ENCODE peak calls at places on chromosomes 1 and 21, in eight cellular contexts. S is breast epithelium, G is tibial artery, C is fibroblast of pulmonary artery, Q is AG10803, A is fibroblast of lung, L is neural crest cell, J is AG04450. D is an unnamed sample.
A peak's percentile ranks its signal among the peaks of the same experiment; 100 is the strongest.

GRCh38 chr21:31283025-31283424 is 61.0 kb downstream of the TIAM1 start:
- DNase-seq in S (no peak), A (no peak), L (no peak), G (no peak), C (no peak), J (no peak), Q (no peak), D (no peak)

GRCh38 chr1:160225345-160225744 is 20.2 kb downstream of the PEA15 start:
- DNase-seq in S (no peak), Q (no peak), G (no peak), L (no peak), C (no peak), A (no peak), J (no peak), D (no peak)

GRCh38 chr1:25137521-25138395 is 94.5 kb downstream of the SYF2 start:
- DNase-seq in L (no peak), A (no peak), Q (no peak), J (no peak), S (no peak), C (no peak), G (no peak), D (no peak)

GRCh38 chr1:92953491-92953890 is 7.8 kb downstream of the DIPK1A start:
- DNase-seq in A (no peak), J (no peak), S (no peak), L (no peak), C (no peak), Q (no peak), G (no peak), D (no peak)

GRCh38 chr1:84062496-84062895 is 63.6 kb upstream of the TTLL7 start:
- DNase-seq in L (no peak), J (no peak), Q (no peak), C (no peak), A (no peak), S (no peak), G (no peak), D (no peak)

GRCh38 chr21:30044447-30045064 is 104.8 kb upstream of the GRIK1 start:
- DNase-seq in A (peak; percentile 25), L (peak; percentile 47), S (no peak), J (no peak), G (no peak), C (peak; percentile 52), Q (peak; percentile 16), D (no peak)

GRCh38 chr21:43361127-43361492 is 65.8 kb downstream of the SIK1 start:
- DNase-seq in G (no peak), A (peak; percentile 54), L (no peak), J (no peak), Q (peak; percentile 64), C (no peak), S (peak; percentile 60), D (no peak)

GRCh38 chr1:175094626-175095025 is 27.0 kb downstream of the TNN start:
- DNase-seq in Q (no peak), A (no peak), G (no peak), J (no peak), S (no peak), L (no peak), C (no peak), D (no peak)

GRCh38 chr1:42211224-42211623 is 46.7 kb upstream of the GUCA2A start:
- DNase-seq in G (no peak), A (peak; percentile 5), S (no peak), J (no peak), Q (peak; percentile 41), L (no peak), C (peak; percentile 11), D (no peak)

GRCh38 chr1:209926045-209926444 is 12.0 kb upstream of the SYT14 start:
- DNase-seq in C (peak; percentile 82), A (peak; percentile 28), L (no peak), G (no peak), J (peak; percentile 70), Q (peak; percentile 88), S (no peak), D (peak; percentile 67)

GRCh38 chr1:56225964-56226594 is 353.3 kb downstream of the PLPP3 start:
- DNase-seq in L (no peak), J (no peak), A (no peak), G (no peak), C (no peak), Q (no peak), S (no peak), D (no peak)

DNA sequence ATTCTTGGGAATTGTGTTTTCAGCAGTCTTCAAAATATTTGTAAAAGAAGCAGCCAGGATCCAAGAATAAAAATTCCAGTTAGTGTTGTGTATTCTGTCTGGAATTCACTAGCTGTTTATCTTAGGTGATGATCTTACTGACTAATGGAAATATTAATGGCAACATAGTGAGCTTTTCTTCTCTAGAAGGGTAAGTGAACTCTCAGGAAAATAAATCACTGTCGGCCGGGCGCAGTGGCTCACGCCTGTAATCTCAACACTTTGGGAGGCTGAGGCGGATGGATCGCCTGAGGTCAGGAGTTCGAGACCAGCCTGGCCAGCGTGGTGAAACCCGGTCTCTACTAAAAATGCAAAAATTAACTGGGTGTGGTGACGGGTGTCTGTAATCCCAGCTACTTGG is 87.4 kb upstream of the KIF1B start:
- DNase-seq in G (no peak), S (no peak), C (peak; percentile 28), A (peak; percentile 26), Q (peak; percentile 43), J (peak; percentile 41), L (no peak), D (no peak)
- TF ChIP-seq CTCF in G (no peak), S (no peak), C (no peak), A (no peak), Q (no peak), J (no peak), L (no peak), D (no peak)

DNA sequence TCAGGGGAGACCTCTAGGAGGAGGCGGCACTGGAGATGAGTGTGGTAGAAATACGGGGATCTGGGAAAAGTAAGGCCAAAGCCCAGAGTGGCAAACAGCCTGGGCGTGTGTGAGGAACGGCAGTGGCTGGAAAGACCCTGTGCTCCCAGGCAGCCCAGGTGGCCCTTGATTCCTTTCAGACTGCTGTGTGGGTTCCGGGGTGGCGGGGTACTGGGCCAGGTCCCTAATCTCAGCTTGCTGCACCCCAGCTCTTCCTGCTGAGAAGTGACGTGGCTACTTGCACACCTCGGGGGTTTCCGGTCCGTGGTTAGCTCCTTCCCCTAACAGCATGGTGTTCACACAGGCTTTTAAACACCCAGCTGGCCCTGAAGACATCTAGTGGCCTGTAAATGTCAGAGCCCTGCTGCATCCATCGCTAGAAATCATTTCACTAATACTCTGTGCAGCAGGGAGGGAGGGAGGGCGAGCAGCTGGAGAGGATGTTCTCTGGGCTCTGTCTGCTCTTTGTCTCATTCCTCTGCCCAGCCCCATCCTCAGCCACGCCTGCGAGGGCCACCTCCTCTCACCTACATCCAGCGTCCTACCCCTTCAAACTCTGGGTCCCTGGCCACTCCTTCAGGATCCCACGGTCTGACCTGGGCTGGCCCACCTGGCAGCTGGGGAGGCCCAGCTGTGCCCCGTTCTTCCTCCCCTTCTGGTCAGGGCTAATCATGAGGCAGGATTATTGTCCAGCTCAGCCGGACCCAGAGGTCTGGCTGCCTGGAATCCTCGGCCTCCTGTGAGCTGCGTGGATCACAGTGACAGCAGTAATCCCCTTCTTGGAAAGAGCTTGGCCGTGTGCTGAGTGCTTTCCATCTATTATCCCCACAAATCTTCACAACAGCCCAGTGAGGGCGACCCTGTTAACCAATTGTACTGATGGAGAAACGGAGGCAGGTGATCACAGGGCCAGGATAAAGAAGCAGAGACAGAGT is 7.2 kb downstream of the ZDHHC18 start:
- DNase-seq in G (no peak), S (no peak), Q (no peak), C (no peak), J (no peak), L (no peak), A (no peak), D (no peak)
- TF ChIP-seq CTCF in G (no peak), S (no peak), Q (no peak), C (no peak), J (no peak), L (no peak), A (no peak), D (no peak)

DNA sequence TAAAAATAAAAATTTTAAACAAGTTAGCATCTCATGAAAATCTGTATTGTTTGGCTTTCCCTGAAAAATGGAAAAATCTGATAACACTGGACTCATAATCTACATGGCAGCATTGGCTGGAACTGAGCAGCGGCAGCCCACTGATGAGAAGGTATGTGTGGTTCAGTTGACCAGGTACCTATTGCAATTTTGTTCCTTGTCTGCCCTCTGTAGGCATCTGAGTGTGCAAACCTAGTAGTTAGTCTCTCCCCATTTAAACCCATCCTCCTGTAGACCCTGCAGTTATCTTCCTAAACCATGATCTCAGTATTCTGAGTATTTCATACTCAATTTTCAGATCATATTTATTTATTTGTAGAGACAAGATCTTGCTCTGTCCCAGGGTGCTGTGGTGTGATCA is 59.4 kb upstream of the SERBP1 start:
- DNase-seq in G (no peak), J (no peak), S (no peak), Q (peak; percentile 8), A (peak; percentile 27), C (peak; percentile 33), L (no peak), D (no peak)
- TF ChIP-seq CTCF in G (peak; percentile 18), J (peak; percentile 36), S (no peak), Q (peak; percentile 31), A (peak; percentile 16), C (peak; percentile 23), L (no peak), D (peak; percentile 23)

GRCh38 chr1:37487619-37487984 is 13.2 kb downstream of the ZC3H12A start:
- DNase-seq in J (no peak), A (no peak), Q (no peak), S (no peak), G (no peak), L (no peak), C (no peak), D (no peak)
- TF ChIP-seq CTCF in J (no peak), A (no peak), Q (no peak), S (no peak), G (no peak), L (peak; percentile 32), C (no peak), D (no peak)

DNA sequence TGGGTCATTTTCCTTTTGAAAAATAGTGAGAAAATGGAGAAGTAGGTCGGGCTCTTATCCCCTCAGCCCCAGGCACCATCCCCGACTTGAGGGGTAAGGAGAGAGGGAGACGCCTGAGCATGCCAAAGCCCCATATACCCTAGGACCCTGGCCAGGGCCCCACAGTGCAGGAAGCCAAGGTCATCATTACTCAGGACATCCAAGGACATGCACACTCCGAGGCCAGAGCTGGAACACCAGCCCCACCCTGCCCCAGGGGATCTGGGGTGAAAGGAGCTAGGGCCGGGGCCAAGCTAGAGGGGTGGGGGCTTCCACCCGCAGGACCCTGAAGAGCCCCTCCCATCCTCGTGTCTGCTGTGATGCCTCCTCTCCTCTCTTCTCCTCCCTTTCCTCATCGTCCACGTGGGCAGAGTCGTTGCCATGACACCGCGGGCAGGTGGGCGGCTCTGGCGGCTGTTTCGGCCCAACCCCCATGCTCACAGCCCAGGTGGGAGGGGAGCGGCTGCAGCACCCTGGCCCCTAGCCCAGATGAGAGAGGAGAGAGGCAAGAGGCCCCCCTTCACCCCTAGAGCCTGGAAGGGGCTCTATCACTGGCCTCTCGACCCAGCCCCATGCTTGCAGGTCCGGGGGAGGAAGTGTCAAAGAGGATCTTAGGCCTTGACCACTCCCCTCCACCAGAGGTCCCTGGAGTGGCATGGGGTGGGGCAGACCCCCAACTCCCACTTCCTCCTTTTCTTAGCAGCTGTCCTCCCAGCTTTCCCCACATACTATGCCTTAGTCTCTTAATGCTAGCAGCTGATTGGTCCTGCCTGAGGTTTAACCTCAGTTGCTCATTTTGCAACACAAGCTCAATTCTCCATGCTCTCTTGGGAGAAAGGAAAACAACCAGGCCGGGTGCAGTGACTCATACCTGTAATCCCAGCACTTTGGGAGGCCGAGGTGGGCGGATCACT is 10.6 kb downstream of the DLGAP3 start:
- DNase-seq in L (no peak), S (no peak), A (no peak), C (no peak), Q (no peak), G (no peak), J (no peak), D (no peak)
- TF ChIP-seq CTCF in L (no peak), S (no peak), A (no peak), C (no peak), Q (no peak), G (no peak), J (no peak), D (no peak)

GRCh38 chr1:31364561-31365255 is 8.2 kb downstream of the FABP3 start:
- DNase-seq in J (no peak), A (no peak), G (no peak), C (no peak), S (no peak), Q (no peak), L (no peak), D (no peak)
- TF ChIP-seq CTCF in J (no peak), A (no peak), G (no peak), C (no peak), S (no peak), Q (no peak), L (no peak), D (no peak)

D was measured in AG09319.